ENCODE peak calls at places on chromosomes 11 and 22, in seven cellular contexts. One of them, this sample, is unnamed.

GRCh38 chr22:50600967-50601668 is 525 bp downstream of the MAPK8IP2 start:
- DNase-seq in lower lobe of right lung: no peak
- DNase-seq in glomerular endothelial cell: no peak
- DNase-seq in stimulated activated CD4-positive, alpha-beta T cell treated with anti-CD3 and anti-CD28 coated beads, Interleukin-4, amount 100 ng/mL, for 48 hours: no peak
- DNase-seq in left cardiac atrium: no peak
- DNase-seq in DMS79: no peak
- DNase-seq in cardiac fibroblast: no peak
- DNase-seq in this sample: no peak

GRCh38 chr11:118488480-118489109 is 38.7 kb upstream of the TTC36 start:
- DNase-seq in stimulated activated CD4-positive, alpha-beta T cell treated with anti-CD3 and anti-CD28 coated beads, Interleukin-4, amount 100 ng/mL, for 48 hours: peak
- DNase-seq in cardiac fibroblast: peak
- DNase-seq in left cardiac atrium: peak
- DNase-seq in glomerular endothelial cell: peak
- DNase-seq in DMS79: no peak
- DNase-seq in lower lobe of right lung: peak
- DNase-seq in this sample: peak

GRCh38 chr11:10483584-10483983 is 28.5 kb downstream of the AMPD3 start:
- DNase-seq in left cardiac atrium: no peak
- DNase-seq in DMS79: no peak
- DNase-seq in stimulated activated CD4-positive, alpha-beta T cell treated with anti-CD3 and anti-CD28 coated beads, Interleukin-4, amount 100 ng/mL, for 48 hours: no peak
- DNase-seq in glomerular endothelial cell: no peak
- DNase-seq in cardiac fibroblast: no peak
- DNase-seq in lower lobe of right lung: no peak
- DNase-seq in this sample: no peak

GRCh38 chr22:46614070-46614931 is 5.9 kb upstream of the GRAMD4 start:
- DNase-seq in lower lobe of right lung: peak
- DNase-seq in cardiac fibroblast: no peak
- DNase-seq in stimulated activated CD4-positive, alpha-beta T cell treated with anti-CD3 and anti-CD28 coated beads, Interleukin-4, amount 100 ng/mL, for 48 hours: peak
- DNase-seq in DMS79: no peak
- DNase-seq in glomerular endothelial cell: no peak
- DNase-seq in left cardiac atrium: no peak
- DNase-seq in this sample: no peak

GRCh38 chr11:117201906-117202305 is 2.7 kb downstream of the TAGLN start:
- DNase-seq in cardiac fibroblast: peak
- DNase-seq in DMS79: no peak
- DNase-seq in stimulated activated CD4-positive, alpha-beta T cell treated with anti-CD3 and anti-CD28 coated beads, Interleukin-4, amount 100 ng/mL, for 48 hours: no peak
- DNase-seq in glomerular endothelial cell: no peak
- DNase-seq in left cardiac atrium: no peak
- DNase-seq in lower lobe of right lung: no peak
- DNase-seq in this sample: no peak

GRCh38 chr22:37601540-37602442 is 6.8 kb upstream of the GGA1 start:
- DNase-seq in glomerular endothelial cell: no peak
- DNase-seq in DMS79: no peak
- DNase-seq in stimulated activated CD4-positive, alpha-beta T cell treated with anti-CD3 and anti-CD28 coated beads, Interleukin-4, amount 100 ng/mL, for 48 hours: no peak
- DNase-seq in left cardiac atrium: no peak
- DNase-seq in lower lobe of right lung: no peak
- DNase-seq in cardiac fibroblast: peak
- DNase-seq in this sample: peak

GRCh38 chr11:128956401-128957203 is 13.9 kb upstream of the TP53AIP1 start:
- DNase-seq in DMS79: peak
- DNase-seq in lower lobe of right lung: no peak
- DNase-seq in stimulated activated CD4-positive, alpha-beta T cell treated with anti-CD3 and anti-CD28 coated beads, Interleukin-4, amount 100 ng/mL, for 48 hours: no peak
- DNase-seq in cardiac fibroblast: peak
- DNase-seq in left cardiac atrium: no peak
- DNase-seq in glomerular endothelial cell: peak
- DNase-seq in this sample: peak

GRCh38 chr11:110447343-110447742 is 17.6 kb downstream of the FDX1 start:
- DNase-seq in left cardiac atrium: no peak
- DNase-seq in stimulated activated CD4-positive, alpha-beta T cell treated with anti-CD3 and anti-CD28 coated beads, Interleukin-4, amount 100 ng/mL, for 48 hours: no peak
- DNase-seq in glomerular endothelial cell: no peak
- DNase-seq in lower lobe of right lung: no peak
- DNase-seq in DMS79: no peak
- DNase-seq in cardiac fibroblast: no peak
- DNase-seq in this sample: no peak

GRCh38 chr11:109696191-109696897 is 274.4 kb downstream of the C11orf87 start:
- DNase-seq in DMS79: no peak
- DNase-seq in stimulated activated CD4-positive, alpha-beta T cell treated with anti-CD3 and anti-CD28 coated beads, Interleukin-4, amount 100 ng/mL, for 48 hours: no peak
- DNase-seq in lower lobe of right lung: no peak
- DNase-seq in cardiac fibroblast: peak
- DNase-seq in glomerular endothelial cell: no peak
- DNase-seq in left cardiac atrium: no peak
- DNase-seq in this sample: peak

GRCh38 chr22:46634011-46634699 is 14.0 kb downstream of the GRAMD4 start:
- DNase-seq in left cardiac atrium: no peak
- DNase-seq in stimulated activated CD4-positive, alpha-beta T cell treated with anti-CD3 and anti-CD28 coated beads, Interleukin-4, amount 100 ng/mL, for 48 hours: no peak
- DNase-seq in DMS79: no peak
- DNase-seq in cardiac fibroblast: no peak
- DNase-seq in glomerular endothelial cell: no peak
- DNase-seq in lower lobe of right lung: no peak
- DNase-seq in this sample: no peak

GRCh38 chr22:38657248-38657909 is 941 bp downstream of the CBY1 start:
- DNase-seq in cardiac fibroblast: peak
- DNase-seq in glomerular endothelial cell: no peak
- DNase-seq in left cardiac atrium: no peak
- DNase-seq in DMS79: no peak
- DNase-seq in lower lobe of right lung: no peak
- DNase-seq in stimulated activated CD4-positive, alpha-beta T cell treated with anti-CD3 and anti-CD28 coated beads, Interleukin-4, amount 100 ng/mL, for 48 hours: peak
- DNase-seq in this sample: no peak

GRCh38 chr11:19853016-19853415 is 140.4 kb downstream of the NAV2 start:
- DNase-seq in left cardiac atrium: no peak
- DNase-seq in glomerular endothelial cell: no peak
- DNase-seq in cardiac fibroblast: peak
- DNase-seq in lower lobe of right lung: no peak
- DNase-seq in DMS79: no peak
- DNase-seq in stimulated activated CD4-positive, alpha-beta T cell treated with anti-CD3 and anti-CD28 coated beads, Interleukin-4, amount 100 ng/mL, for 48 hours: no peak
- DNase-seq in this sample: peak

GRCh38 chr22:49492756-49493251 is 334.9 kb downstream of the BRD1 start:
- DNase-seq in DMS79: no peak
- DNase-seq in cardiac fibroblast: no peak
- DNase-seq in left cardiac atrium: no peak
- DNase-seq in glomerular endothelial cell: no peak
- DNase-seq in stimulated activated CD4-positive, alpha-beta T cell treated with anti-CD3 and anti-CD28 coated beads, Interleukin-4, amount 100 ng/mL, for 48 hours: no peak
- DNase-seq in lower lobe of right lung: no peak
- DNase-seq in this sample: no peak

GRCh38 chr11:59756496-59756840 is 1.3 kb downstream of the STX3 start:
- DNase-seq in DMS79: no peak
- DNase-seq in glomerular endothelial cell: no peak
- DNase-seq in cardiac fibroblast: peak
- DNase-seq in lower lobe of right lung: no peak
- DNase-seq in left cardiac atrium: no peak
- DNase-seq in stimulated activated CD4-positive, alpha-beta T cell treated with anti-CD3 and anti-CD28 coated beads, Interleukin-4, amount 100 ng/mL, for 48 hours: no peak
- DNase-seq in this sample: peak

GRCh38 chr11:78354741-78355705 is 62.6 kb downstream of the GAB2 start:
- DNase-seq in stimulated activated CD4-positive, alpha-beta T cell treated with anti-CD3 and anti-CD28 coated beads, Interleukin-4, amount 100 ng/mL, for 48 hours: no peak
- DNase-seq in lower lobe of right lung: peak
- DNase-seq in cardiac fibroblast: no peak
- DNase-seq in left cardiac atrium: no peak
- DNase-seq in DMS79: peak
- DNase-seq in glomerular endothelial cell: no peak
- DNase-seq in this sample: no peak

GRCh38 chr22:29820941-29821789 is 16.9 kb downstream of the ASCC2 start:
- DNase-seq in DMS79: peak
- DNase-seq in cardiac fibroblast: peak
- DNase-seq in lower lobe of right lung: peak
- DNase-seq in left cardiac atrium: peak
- DNase-seq in glomerular endothelial cell: peak
- DNase-seq in stimulated activated CD4-positive, alpha-beta T cell treated with anti-CD3 and anti-CD28 coated beads, Interleukin-4, amount 100 ng/mL, for 48 hours: peak
- DNase-seq in this sample: peak

GRCh38 chr22:46326066-46326680 is 9.3 kb upstream of the TRMU start:
- DNase-seq in cardiac fibroblast: no peak
- DNase-seq in stimulated activated CD4-positive, alpha-beta T cell treated with anti-CD3 and anti-CD28 coated beads, Interleukin-4, amount 100 ng/mL, for 48 hours: no peak
- DNase-seq in lower lobe of right lung: no peak
- DNase-seq in left cardiac atrium: no peak
- DNase-seq in DMS79: no peak
- DNase-seq in glomerular endothelial cell: no peak
- DNase-seq in this sample: no peak

GRCh38 chr11:34640050-34640971 is 19.4 kb downstream of the EHF start:
- DNase-seq in DMS79: peak
- DNase-seq in left cardiac atrium: no peak
- DNase-seq in stimulated activated CD4-positive, alpha-beta T cell treated with anti-CD3 and anti-CD28 coated beads, Interleukin-4, amount 100 ng/mL, for 48 hours: no peak
- DNase-seq in cardiac fibroblast: no peak
- DNase-seq in lower lobe of right lung: peak
- DNase-seq in glomerular endothelial cell: no peak
- DNase-seq in this sample: peak

GRCh38 chr11:125442946-125443345 is 53.1 kb downstream of the FEZ1 start:
- DNase-seq in glomerular endothelial cell: no peak
- DNase-seq in DMS79: no peak
- DNase-seq in stimulated activated CD4-positive, alpha-beta T cell treated with anti-CD3 and anti-CD28 coated beads, Interleukin-4, amount 100 ng/mL, for 48 hours: no peak
- DNase-seq in lower lobe of right lung: no peak
- DNase-seq in left cardiac atrium: no peak
- DNase-seq in cardiac fibroblast: no peak
- DNase-seq in this sample: no peak

GRCh38 chr22:29328566-29329500 is 13.3 kb upstream of the RASL10A start:
- DNase-seq in lower lobe of right lung: no peak
- DNase-seq in glomerular endothelial cell: no peak
- DNase-seq in cardiac fibroblast: no peak
- DNase-seq in stimulated activated CD4-positive, alpha-beta T cell treated with anti-CD3 and anti-CD28 coated beads, Interleukin-4, amount 100 ng/mL, for 48 hours: no peak
- DNase-seq in left cardiac atrium: peak
- DNase-seq in DMS79: no peak
- DNase-seq in this sample: no peak

GRCh38 chr22:33438273-33438672 is 380.1 kb upstream of the SYN3 start:
- DNase-seq in left cardiac atrium: no peak
- DNase-seq in DMS79: peak
- DNase-seq in glomerular endothelial cell: no peak
- DNase-seq in lower lobe of right lung: no peak
- DNase-seq in cardiac fibroblast: peak
- DNase-seq in stimulated activated CD4-positive, alpha-beta T cell treated with anti-CD3 and anti-CD28 coated beads, Interleukin-4, amount 100 ng/mL, for 48 hours: no peak
- DNase-seq in this sample: peak

GRCh38 chr11:9616042-9616640 is 42.7 kb downstream of the WEE1 start:
- DNase-seq in cardiac fibroblast: peak
- DNase-seq in glomerular endothelial cell: no peak
- DNase-seq in lower lobe of right lung: no peak
- DNase-seq in DMS79: no peak
- DNase-seq in stimulated activated CD4-positive, alpha-beta T cell treated with anti-CD3 and anti-CD28 coated beads, Interleukin-4, amount 100 ng/mL, for 48 hours: no peak
- DNase-seq in left cardiac atrium: no peak
- DNase-seq in this sample: peak

GRCh38 chr22:25062378-25063095 is 110.0 kb downstream of the KIAA1671 start:
- DNase-seq in stimulated activated CD4-positive, alpha-beta T cell treated with anti-CD3 and anti-CD28 coated beads, Interleukin-4, amount 100 ng/mL, for 48 hours: no peak
- DNase-seq in cardiac fibroblast: no peak
- DNase-seq in lower lobe of right lung: no peak
- DNase-seq in DMS79: no peak
- DNase-seq in left cardiac atrium: peak
- DNase-seq in glomerular endothelial cell: no peak
- DNase-seq in this sample: no peak

GRCh38 chr11:84720706-84721402 is 906.3 kb downstream of the DLG2 start:
- DNase-seq in cardiac fibroblast: no peak
- DNase-seq in left cardiac atrium: peak
- DNase-seq in stimulated activated CD4-positive, alpha-beta T cell treated with anti-CD3 and anti-CD28 coated beads, Interleukin-4, amount 100 ng/mL, for 48 hours: no peak
- DNase-seq in lower lobe of right lung: peak
- DNase-seq in glomerular endothelial cell: no peak
- DNase-seq in DMS79: no peak
- DNase-seq in this sample: peak

GRCh38 chr11:110176366-110177056 is 83.3 kb downstream of the ZC3H12C start:
- DNase-seq in cardiac fibroblast: peak
- DNase-seq in glomerular endothelial cell: no peak
- DNase-seq in lower lobe of right lung: no peak
- DNase-seq in stimulated activated CD4-positive, alpha-beta T cell treated with anti-CD3 and anti-CD28 coated beads, Interleukin-4, amount 100 ng/mL, for 48 hours: no peak
- DNase-seq in left cardiac atrium: no peak
- DNase-seq in DMS79: no peak
- DNase-seq in this sample: peak

GRCh38 chr22:35044607-35045390 is 21.2 kb upstream of the ISX start:
- DNase-seq in DMS79: no peak
- DNase-seq in glomerular endothelial cell: no peak
- DNase-seq in left cardiac atrium: no peak
- DNase-seq in lower lobe of right lung: no peak
- DNase-seq in stimulated activated CD4-positive, alpha-beta T cell treated with anti-CD3 and anti-CD28 coated beads, Interleukin-4, amount 100 ng/mL, for 48 hours: no peak
- DNase-seq in cardiac fibroblast: no peak
- DNase-seq in this sample: no peak

GRCh38 chr11:78840190-78840589 is 265.5 kb upstream of the NARS2 start:
- DNase-seq in cardiac fibroblast: peak
- DNase-seq in lower lobe of right lung: no peak
- DNase-seq in stimulated activated CD4-positive, alpha-beta T cell treated with anti-CD3 and anti-CD28 coated beads, Interleukin-4, amount 100 ng/mL, for 48 hours: no peak
- DNase-seq in DMS79: no peak
- DNase-seq in glomerular endothelial cell: no peak
- DNase-seq in left cardiac atrium: no peak
- DNase-seq in this sample: peak

GRCh38 chr22:39593061-39593930 is 22.7 kb downstream of the CACNA1I start:
- DNase-seq in left cardiac atrium: no peak
- DNase-seq in lower lobe of right lung: no peak
- DNase-seq in DMS79: no peak
- DNase-seq in cardiac fibroblast: peak
- DNase-seq in stimulated activated CD4-positive, alpha-beta T cell treated with anti-CD3 and anti-CD28 coated beads, Interleukin-4, amount 100 ng/mL, for 48 hours: no peak
- DNase-seq in glomerular endothelial cell: peak
- DNase-seq in this sample: peak

GRCh38 chr11:76551400-76551799 is 106.6 kb downstream of the EMSY start:
- DNase-seq in left cardiac atrium: no peak
- DNase-seq in glomerular endothelial cell: no peak
- DNase-seq in DMS79: no peak
- DNase-seq in lower lobe of right lung: no peak
- DNase-seq in stimulated activated CD4-positive, alpha-beta T cell treated with anti-CD3 and anti-CD28 coated beads, Interleukin-4, amount 100 ng/mL, for 48 hours: no peak
- DNase-seq in cardiac fibroblast: peak
- DNase-seq in this sample: no peak

GRCh38 chr11:66451663-66452062 is 13.0 kb upstream of the MRPL11 start:
- DNase-seq in lower lobe of right lung: no peak
- DNase-seq in left cardiac atrium: no peak
- DNase-seq in stimulated activated CD4-positive, alpha-beta T cell treated with anti-CD3 and anti-CD28 coated beads, Interleukin-4, amount 100 ng/mL, for 48 hours: no peak
- DNase-seq in cardiac fibroblast: no peak
- DNase-seq in DMS79: no peak
- DNase-seq in glomerular endothelial cell: no peak
- DNase-seq in this sample: no peak

GRCh38 chr11:123187670-123188507 is 7.2 kb downstream of the CLMP start:
- DNase-seq in left cardiac atrium: no peak
- DNase-seq in glomerular endothelial cell: no peak
- DNase-seq in cardiac fibroblast: peak
- DNase-seq in stimulated activated CD4-positive, alpha-beta T cell treated with anti-CD3 and anti-CD28 coated beads, Interleukin-4, amount 100 ng/mL, for 48 hours: no peak
- DNase-seq in DMS79: no peak
- DNase-seq in lower lobe of right lung: no peak
- DNase-seq in this sample: peak

GRCh38 chr11:8231979-8232378 is 31.7 kb downstream of the LMO1 start:
- DNase-seq in left cardiac atrium: no peak
- DNase-seq in stimulated activated CD4-positive, alpha-beta T cell treated with anti-CD3 and anti-CD28 coated beads, Interleukin-4, amount 100 ng/mL, for 48 hours: no peak
- DNase-seq in DMS79: no peak
- DNase-seq in cardiac fibroblast: no peak
- DNase-seq in lower lobe of right lung: peak
- DNase-seq in glomerular endothelial cell: no peak
- DNase-seq in this sample: no peak

GRCh38 chr11:96447208-96447607 is 57.4 kb downstream of the JRKL start:
- DNase-seq in DMS79: no peak
- DNase-seq in stimulated activated CD4-positive, alpha-beta T cell treated with anti-CD3 and anti-CD28 coated beads, Interleukin-4, amount 100 ng/mL, for 48 hours: no peak
- DNase-seq in left cardiac atrium: no peak
- DNase-seq in lower lobe of right lung: no peak
- DNase-seq in glomerular endothelial cell: no peak
- DNase-seq in cardiac fibroblast: no peak
- DNase-seq in this sample: no peak

GRCh38 chr11:119373917-119374631 is 7.4 kb downstream of the USP2 start:
- DNase-seq in cardiac fibroblast: peak
- DNase-seq in left cardiac atrium: peak
- DNase-seq in stimulated activated CD4-positive, alpha-beta T cell treated with anti-CD3 and anti-CD28 coated beads, Interleukin-4, amount 100 ng/mL, for 48 hours: peak
- DNase-seq in glomerular endothelial cell: peak
- DNase-seq in lower lobe of right lung: no peak
- DNase-seq in DMS79: peak
- DNase-seq in this sample: peak

GRCh38 chr11:110984147-110984546 is 261.4 kb upstream of the POU2AF2 start:
- DNase-seq in glomerular endothelial cell: peak
- DNase-seq in left cardiac atrium: no peak
- DNase-seq in DMS79: no peak
- DNase-seq in stimulated activated CD4-positive, alpha-beta T cell treated with anti-CD3 and anti-CD28 coated beads, Interleukin-4, amount 100 ng/mL, for 48 hours: no peak
- DNase-seq in lower lobe of right lung: no peak
- DNase-seq in cardiac fibroblast: peak
- DNase-seq in this sample: no peak

GRCh38 chr22:32996702-32997101 is 61.5 kb downstream of the SYN3 start:
- DNase-seq in lower lobe of right lung: peak
- DNase-seq in glomerular endothelial cell: no peak
- DNase-seq in left cardiac atrium: peak
- DNase-seq in cardiac fibroblast: peak
- DNase-seq in stimulated activated CD4-positive, alpha-beta T cell treated with anti-CD3 and anti-CD28 coated beads, Interleukin-4, amount 100 ng/mL, for 48 hours: no peak
- DNase-seq in DMS79: no peak
- DNase-seq in this sample: peak

This sample was measured in foreskin fibroblast.